ENCODE peak calls at places on chromosomes 4 and X, in six cellular contexts. One of them, this sample, is unnamed.

GRCh38 chrX:139930923-139931645 is 1.8 kb downstream of the ATP11C start:
- DNase-seq in T-helper 2 cell treated with Interferon-gamma antibody and Interleukin-4, amounts not matched to agents 5 μg/mL and 100 μg/mL, for 36 hours: peak; percentile 7
- DNase-seq in SK-N-SH: peak; percentile 42
- DNase-seq in stimulated activated CD8-positive, alpha-beta memory T cell treated with anti-CD3 and anti-CD28 coated beads, Interleukin-15, amount 100 ng/mL, for 24 hours: no peak
- DNase-seq in activated T-helper 1 cell treated with anti-CD3 and anti-CD28 coated beads, Interleukin-2, amount 50 U/mL, for 16 hours: no peak
- DNase-seq in COR-L47: no peak
- DNase-seq in this sample: peak; percentile 3

GRCh38 chr4:20428410-20429160 is 176.9 kb downstream of the SLIT2 start:
- DNase-seq in SK-N-SH: no peak
- DNase-seq in stimulated activated CD8-positive, alpha-beta memory T cell treated with anti-CD3 and anti-CD28 coated beads, Interleukin-15, amount 100 ng/mL, for 24 hours: no peak
- DNase-seq in activated T-helper 1 cell treated with anti-CD3 and anti-CD28 coated beads, Interleukin-2, amount 50 U/mL, for 16 hours: no peak
- DNase-seq in T-helper 2 cell treated with Interferon-gamma antibody and Interleukin-4, amounts not matched to agents 5 μg/mL and 100 μg/mL, for 36 hours: no peak
- DNase-seq in COR-L47: peak; percentile 1
- DNase-seq in this sample: no peak

GRCh38 chrX:139750390-139750789 is 42.4 kb upstream of the MCF2 start:
- DNase-seq in SK-N-SH: no peak
- DNase-seq in stimulated activated CD8-positive, alpha-beta memory T cell treated with anti-CD3 and anti-CD28 coated beads, Interleukin-15, amount 100 ng/mL, for 24 hours: no peak
- DNase-seq in T-helper 2 cell treated with Interferon-gamma antibody and Interleukin-4, amounts not matched to agents 5 μg/mL and 100 μg/mL, for 36 hours: no peak
- DNase-seq in activated T-helper 1 cell treated with anti-CD3 and anti-CD28 coated beads, Interleukin-2, amount 50 U/mL, for 16 hours: no peak
- DNase-seq in COR-L47: no peak
- DNase-seq in this sample: no peak

GRCh38 chrX:110317820-110318663 is at the start of gene AMMECR1:
- DNase-seq in COR-L47: peak; percentile 74
- DNase-seq in activated T-helper 1 cell treated with anti-CD3 and anti-CD28 coated beads, Interleukin-2, amount 50 U/mL, for 16 hours: peak; percentile 49
- DNase-seq in T-helper 2 cell treated with Interferon-gamma antibody and Interleukin-4, amounts not matched to agents 5 μg/mL and 100 μg/mL, for 36 hours: peak; percentile 78
- DNase-seq in stimulated activated CD8-positive, alpha-beta memory T cell treated with anti-CD3 and anti-CD28 coated beads, Interleukin-15, amount 100 ng/mL, for 24 hours: peak; percentile 38
- DNase-seq in SK-N-SH: peak; percentile 89
- DNase-seq in this sample: peak; percentile 53

GRCh38 chr4:156294577-156294976 is 340.9 kb upstream of the CTSO start:
- DNase-seq in COR-L47: peak; percentile 42
- DNase-seq in activated T-helper 1 cell treated with anti-CD3 and anti-CD28 coated beads, Interleukin-2, amount 50 U/mL, for 16 hours: no peak
- DNase-seq in T-helper 2 cell treated with Interferon-gamma antibody and Interleukin-4, amounts not matched to agents 5 μg/mL and 100 μg/mL, for 36 hours: no peak
- DNase-seq in stimulated activated CD8-positive, alpha-beta memory T cell treated with anti-CD3 and anti-CD28 coated beads, Interleukin-15, amount 100 ng/mL, for 24 hours: no peak
- DNase-seq in SK-N-SH: peak; percentile 6
- DNase-seq in this sample: peak; percentile 84

GRCh38 chrX:29155286-29155685 is 568.0 kb downstream of the IL1RAPL1 start:
- DNase-seq in activated T-helper 1 cell treated with anti-CD3 and anti-CD28 coated beads, Interleukin-2, amount 50 U/mL, for 16 hours: no peak
- DNase-seq in stimulated activated CD8-positive, alpha-beta memory T cell treated with anti-CD3 and anti-CD28 coated beads, Interleukin-15, amount 100 ng/mL, for 24 hours: no peak
- DNase-seq in T-helper 2 cell treated with Interferon-gamma antibody and Interleukin-4, amounts not matched to agents 5 μg/mL and 100 μg/mL, for 36 hours: no peak
- DNase-seq in COR-L47: peak; percentile 63
- DNase-seq in SK-N-SH: no peak
- DNase-seq in this sample: no peak

GRCh38 chr4:135256111-135256510 is 1054.5 kb upstream of the PABPC4L start:
- DNase-seq in COR-L47: no peak
- DNase-seq in T-helper 2 cell treated with Interferon-gamma antibody and Interleukin-4, amounts not matched to agents 5 μg/mL and 100 μg/mL, for 36 hours: no peak
- DNase-seq in stimulated activated CD8-positive, alpha-beta memory T cell treated with anti-CD3 and anti-CD28 coated beads, Interleukin-15, amount 100 ng/mL, for 24 hours: no peak
- DNase-seq in SK-N-SH: no peak
- DNase-seq in activated T-helper 1 cell treated with anti-CD3 and anti-CD28 coated beads, Interleukin-2, amount 50 U/mL, for 16 hours: no peak
- DNase-seq in this sample: no peak

GRCh38 chr4:9920029-9920428 is 101.3 kb downstream of the SLC2A9 start:
- DNase-seq in stimulated activated CD8-positive, alpha-beta memory T cell treated with anti-CD3 and anti-CD28 coated beads, Interleukin-15, amount 100 ng/mL, for 24 hours: no peak
- DNase-seq in COR-L47: no peak
- DNase-seq in SK-N-SH: no peak
- DNase-seq in T-helper 2 cell treated with Interferon-gamma antibody and Interleukin-4, amounts not matched to agents 5 μg/mL and 100 μg/mL, for 36 hours: no peak
- DNase-seq in activated T-helper 1 cell treated with anti-CD3 and anti-CD28 coated beads, Interleukin-2, amount 50 U/mL, for 16 hours: no peak
- DNase-seq in this sample: no peak

GRCh38 chr4:62301500-62301899 is 1101.4 kb downstream of the ADGRL3 start:
- DNase-seq in COR-L47: no peak
- DNase-seq in T-helper 2 cell treated with Interferon-gamma antibody and Interleukin-4, amounts not matched to agents 5 μg/mL and 100 μg/mL, for 36 hours: no peak
- DNase-seq in stimulated activated CD8-positive, alpha-beta memory T cell treated with anti-CD3 and anti-CD28 coated beads, Interleukin-15, amount 100 ng/mL, for 24 hours: no peak
- DNase-seq in activated T-helper 1 cell treated with anti-CD3 and anti-CD28 coated beads, Interleukin-2, amount 50 U/mL, for 16 hours: no peak
- DNase-seq in SK-N-SH: no peak
- DNase-seq in this sample: no peak

GRCh38 chr4:8585186-8585585 is 5.0 kb downstream of the GPR78 start:
- DNase-seq in COR-L47: peak; percentile 11
- DNase-seq in SK-N-SH: no peak
- DNase-seq in T-helper 2 cell treated with Interferon-gamma antibody and Interleukin-4, amounts not matched to agents 5 μg/mL and 100 μg/mL, for 36 hours: no peak
- DNase-seq in stimulated activated CD8-positive, alpha-beta memory T cell treated with anti-CD3 and anti-CD28 coated beads, Interleukin-15, amount 100 ng/mL, for 24 hours: no peak
- DNase-seq in activated T-helper 1 cell treated with anti-CD3 and anti-CD28 coated beads, Interleukin-2, amount 50 U/mL, for 16 hours: no peak
- DNase-seq in this sample: no peak

GRCh38 chr4:15402146-15402545 is 25.7 kb upstream of the C1QTNF7 start:
- DNase-seq in SK-N-SH: no peak
- DNase-seq in stimulated activated CD8-positive, alpha-beta memory T cell treated with anti-CD3 and anti-CD28 coated beads, Interleukin-15, amount 100 ng/mL, for 24 hours: no peak
- DNase-seq in activated T-helper 1 cell treated with anti-CD3 and anti-CD28 coated beads, Interleukin-2, amount 50 U/mL, for 16 hours: no peak
- DNase-seq in COR-L47: no peak
- DNase-seq in T-helper 2 cell treated with Interferon-gamma antibody and Interleukin-4, amounts not matched to agents 5 μg/mL and 100 μg/mL, for 36 hours: no peak
- DNase-seq in this sample: no peak

GRCh38 chr4:94615431-94615830 is 142.3 kb upstream of the BMPR1B start:
- DNase-seq in SK-N-SH: no peak
- DNase-seq in stimulated activated CD8-positive, alpha-beta memory T cell treated with anti-CD3 and anti-CD28 coated beads, Interleukin-15, amount 100 ng/mL, for 24 hours: no peak
- DNase-seq in COR-L47: no peak
- DNase-seq in T-helper 2 cell treated with Interferon-gamma antibody and Interleukin-4, amounts not matched to agents 5 μg/mL and 100 μg/mL, for 36 hours: no peak
- DNase-seq in activated T-helper 1 cell treated with anti-CD3 and anti-CD28 coated beads, Interleukin-2, amount 50 U/mL, for 16 hours: no peak
- DNase-seq in this sample: no peak

GRCh38 chr4:56613101-56613862 is 67.8 kb downstream of the HOPX start:
- DNase-seq in activated T-helper 1 cell treated with anti-CD3 and anti-CD28 coated beads, Interleukin-2, amount 50 U/mL, for 16 hours: no peak
- DNase-seq in T-helper 2 cell treated with Interferon-gamma antibody and Interleukin-4, amounts not matched to agents 5 μg/mL and 100 μg/mL, for 36 hours: no peak
- DNase-seq in SK-N-SH: no peak
- DNase-seq in COR-L47: no peak
- DNase-seq in stimulated activated CD8-positive, alpha-beta memory T cell treated with anti-CD3 and anti-CD28 coated beads, Interleukin-15, amount 100 ng/mL, for 24 hours: no peak
- DNase-seq in this sample: peak; percentile 90

GRCh38 chr4:40586034-40586433 is 43.6 kb downstream of the RBM47 start:
- DNase-seq in COR-L47: no peak
- DNase-seq in SK-N-SH: no peak
- DNase-seq in T-helper 2 cell treated with Interferon-gamma antibody and Interleukin-4, amounts not matched to agents 5 μg/mL and 100 μg/mL, for 36 hours: no peak
- DNase-seq in activated T-helper 1 cell treated with anti-CD3 and anti-CD28 coated beads, Interleukin-2, amount 50 U/mL, for 16 hours: no peak
- DNase-seq in stimulated activated CD8-positive, alpha-beta memory T cell treated with anti-CD3 and anti-CD28 coated beads, Interleukin-15, amount 100 ng/mL, for 24 hours: no peak
- DNase-seq in this sample: no peak

GRCh38 chr4:172868271-172868670 is 300.3 kb upstream of the GALNT7 start:
- DNase-seq in stimulated activated CD8-positive, alpha-beta memory T cell treated with anti-CD3 and anti-CD28 coated beads, Interleukin-15, amount 100 ng/mL, for 24 hours: no peak
- DNase-seq in T-helper 2 cell treated with Interferon-gamma antibody and Interleukin-4, amounts not matched to agents 5 μg/mL and 100 μg/mL, for 36 hours: no peak
- DNase-seq in COR-L47: no peak
- DNase-seq in SK-N-SH: no peak
- DNase-seq in activated T-helper 1 cell treated with anti-CD3 and anti-CD28 coated beads, Interleukin-2, amount 50 U/mL, for 16 hours: no peak
- DNase-seq in this sample: no peak

GRCh38 chr4:28229092-28229491 is 1368.5 kb downstream of the STIM2 start:
- DNase-seq in SK-N-SH: no peak
- DNase-seq in stimulated activated CD8-positive, alpha-beta memory T cell treated with anti-CD3 and anti-CD28 coated beads, Interleukin-15, amount 100 ng/mL, for 24 hours: no peak
- DNase-seq in COR-L47: no peak
- DNase-seq in activated T-helper 1 cell treated with anti-CD3 and anti-CD28 coated beads, Interleukin-2, amount 50 U/mL, for 16 hours: no peak
- DNase-seq in T-helper 2 cell treated with Interferon-gamma antibody and Interleukin-4, amounts not matched to agents 5 μg/mL and 100 μg/mL, for 36 hours: no peak
- DNase-seq in this sample: no peak

GRCh38 chrX:37686348-37686736 is 751 bp downstream of the XK start:
- DNase-seq in activated T-helper 1 cell treated with anti-CD3 and anti-CD28 coated beads, Interleukin-2, amount 50 U/mL, for 16 hours: no peak
- DNase-seq in stimulated activated CD8-positive, alpha-beta memory T cell treated with anti-CD3 and anti-CD28 coated beads, Interleukin-15, amount 100 ng/mL, for 24 hours: no peak
- DNase-seq in SK-N-SH: no peak
- DNase-seq in T-helper 2 cell treated with Interferon-gamma antibody and Interleukin-4, amounts not matched to agents 5 μg/mL and 100 μg/mL, for 36 hours: no peak
- DNase-seq in COR-L47: no peak
- DNase-seq in this sample: no peak

GRCh38 chr4:6885953-6886557 is 23.6 kb upstream of the TBC1D14 start:
- DNase-seq in stimulated activated CD8-positive, alpha-beta memory T cell treated with anti-CD3 and anti-CD28 coated beads, Interleukin-15, amount 100 ng/mL, for 24 hours: no peak
- DNase-seq in activated T-helper 1 cell treated with anti-CD3 and anti-CD28 coated beads, Interleukin-2, amount 50 U/mL, for 16 hours: no peak
- DNase-seq in SK-N-SH: no peak
- DNase-seq in COR-L47: peak; percentile 89
- DNase-seq in T-helper 2 cell treated with Interferon-gamma antibody and Interleukin-4, amounts not matched to agents 5 μg/mL and 100 μg/mL, for 36 hours: no peak
- DNase-seq in this sample: peak; percentile 76

GRCh38 chr4:101229116-101229515 is 118.2 kb downstream of the PPP3CA start:
- DNase-seq in T-helper 2 cell treated with Interferon-gamma antibody and Interleukin-4, amounts not matched to agents 5 μg/mL and 100 μg/mL, for 36 hours: no peak
- DNase-seq in SK-N-SH: no peak
- DNase-seq in activated T-helper 1 cell treated with anti-CD3 and anti-CD28 coated beads, Interleukin-2, amount 50 U/mL, for 16 hours: no peak
- DNase-seq in stimulated activated CD8-positive, alpha-beta memory T cell treated with anti-CD3 and anti-CD28 coated beads, Interleukin-15, amount 100 ng/mL, for 24 hours: no peak
- DNase-seq in COR-L47: no peak
- DNase-seq in this sample: peak; percentile 14

GRCh38 chr4:87192155-87192919 is 28.1 kb downstream of the KLHL8 start:
- DNase-seq in T-helper 2 cell treated with Interferon-gamma antibody and Interleukin-4, amounts not matched to agents 5 μg/mL and 100 μg/mL, for 36 hours: no peak
- DNase-seq in stimulated activated CD8-positive, alpha-beta memory T cell treated with anti-CD3 and anti-CD28 coated beads, Interleukin-15, amount 100 ng/mL, for 24 hours: no peak
- DNase-seq in activated T-helper 1 cell treated with anti-CD3 and anti-CD28 coated beads, Interleukin-2, amount 50 U/mL, for 16 hours: no peak
- DNase-seq in SK-N-SH: no peak
- DNase-seq in COR-L47: no peak
- DNase-seq in this sample: no peak

GRCh38 chrX:39445336-39445735 is 644.1 kb downstream of the MID1IP1 start:
- DNase-seq in COR-L47: no peak
- DNase-seq in SK-N-SH: no peak
- DNase-seq in T-helper 2 cell treated with Interferon-gamma antibody and Interleukin-4, amounts not matched to agents 5 μg/mL and 100 μg/mL, for 36 hours: no peak
- DNase-seq in stimulated activated CD8-positive, alpha-beta memory T cell treated with anti-CD3 and anti-CD28 coated beads, Interleukin-15, amount 100 ng/mL, for 24 hours: no peak
- DNase-seq in activated T-helper 1 cell treated with anti-CD3 and anti-CD28 coated beads, Interleukin-2, amount 50 U/mL, for 16 hours: no peak
- DNase-seq in this sample: no peak

GRCh38 chr4:176443117-176443516 is 123.4 kb downstream of the SPCS3 start:
- DNase-seq in activated T-helper 1 cell treated with anti-CD3 and anti-CD28 coated beads, Interleukin-2, amount 50 U/mL, for 16 hours: no peak
- DNase-seq in T-helper 2 cell treated with Interferon-gamma antibody and Interleukin-4, amounts not matched to agents 5 μg/mL and 100 μg/mL, for 36 hours: no peak
- DNase-seq in SK-N-SH: no peak
- DNase-seq in stimulated activated CD8-positive, alpha-beta memory T cell treated with anti-CD3 and anti-CD28 coated beads, Interleukin-15, amount 100 ng/mL, for 24 hours: no peak
- DNase-seq in COR-L47: no peak
- DNase-seq in this sample: peak; percentile 76

GRCh38 chr4:68617003-68617698 is 41.0 kb upstream of the UGT2B17 start:
- DNase-seq in COR-L47: no peak
- DNase-seq in T-helper 2 cell treated with Interferon-gamma antibody and Interleukin-4, amounts not matched to agents 5 μg/mL and 100 μg/mL, for 36 hours: no peak
- DNase-seq in activated T-helper 1 cell treated with anti-CD3 and anti-CD28 coated beads, Interleukin-2, amount 50 U/mL, for 16 hours: no peak
- DNase-seq in stimulated activated CD8-positive, alpha-beta memory T cell treated with anti-CD3 and anti-CD28 coated beads, Interleukin-15, amount 100 ng/mL, for 24 hours: no peak
- DNase-seq in SK-N-SH: no peak
- DNase-seq in this sample: no peak

GRCh38 chrX:44708470-44708869 is 135.4 kb upstream of the DUSP21 start:
- DNase-seq in activated T-helper 1 cell treated with anti-CD3 and anti-CD28 coated beads, Interleukin-2, amount 50 U/mL, for 16 hours: no peak
- DNase-seq in SK-N-SH: no peak
- DNase-seq in stimulated activated CD8-positive, alpha-beta memory T cell treated with anti-CD3 and anti-CD28 coated beads, Interleukin-15, amount 100 ng/mL, for 24 hours: no peak
- DNase-seq in COR-L47: no peak
- DNase-seq in T-helper 2 cell treated with Interferon-gamma antibody and Interleukin-4, amounts not matched to agents 5 μg/mL and 100 μg/mL, for 36 hours: no peak
- DNase-seq in this sample: no peak

GRCh38 chr4:177505171-177505615 is 63.0 kb upstream of the AGA start:
- DNase-seq in COR-L47: no peak
- DNase-seq in SK-N-SH: no peak
- DNase-seq in stimulated activated CD8-positive, alpha-beta memory T cell treated with anti-CD3 and anti-CD28 coated beads, Interleukin-15, amount 100 ng/mL, for 24 hours: no peak
- DNase-seq in activated T-helper 1 cell treated with anti-CD3 and anti-CD28 coated beads, Interleukin-2, amount 50 U/mL, for 16 hours: no peak
- DNase-seq in T-helper 2 cell treated with Interferon-gamma antibody and Interleukin-4, amounts not matched to agents 5 μg/mL and 100 μg/mL, for 36 hours: no peak
- DNase-seq in this sample: no peak

GRCh38 chrX:151239748-151240147 is 63.4 kb downstream of the GPR50 start:
- DNase-seq in SK-N-SH: no peak
- DNase-seq in stimulated activated CD8-positive, alpha-beta memory T cell treated with anti-CD3 and anti-CD28 coated beads, Interleukin-15, amount 100 ng/mL, for 24 hours: no peak
- DNase-seq in T-helper 2 cell treated with Interferon-gamma antibody and Interleukin-4, amounts not matched to agents 5 μg/mL and 100 μg/mL, for 36 hours: no peak
- DNase-seq in COR-L47: no peak
- DNase-seq in activated T-helper 1 cell treated with anti-CD3 and anti-CD28 coated beads, Interleukin-2, amount 50 U/mL, for 16 hours: no peak
- DNase-seq in this sample: no peak

GRCh38 chr4:14233126-14233525 is 605.6 kb upstream of the BOD1L1 start:
- DNase-seq in SK-N-SH: no peak
- DNase-seq in T-helper 2 cell treated with Interferon-gamma antibody and Interleukin-4, amounts not matched to agents 5 μg/mL and 100 μg/mL, for 36 hours: no peak
- DNase-seq in activated T-helper 1 cell treated with anti-CD3 and anti-CD28 coated beads, Interleukin-2, amount 50 U/mL, for 16 hours: no peak
- DNase-seq in COR-L47: no peak
- DNase-seq in stimulated activated CD8-positive, alpha-beta memory T cell treated with anti-CD3 and anti-CD28 coated beads, Interleukin-15, amount 100 ng/mL, for 24 hours: no peak
- DNase-seq in this sample: no peak

GRCh38 chrX:132671229-132671641 is 182.4 kb upstream of the MBNL3 start:
- DNase-seq in T-helper 2 cell treated with Interferon-gamma antibody and Interleukin-4, amounts not matched to agents 5 μg/mL and 100 μg/mL, for 36 hours: no peak
- DNase-seq in SK-N-SH: no peak
- DNase-seq in activated T-helper 1 cell treated with anti-CD3 and anti-CD28 coated beads, Interleukin-2, amount 50 U/mL, for 16 hours: no peak
- DNase-seq in COR-L47: no peak
- DNase-seq in stimulated activated CD8-positive, alpha-beta memory T cell treated with anti-CD3 and anti-CD28 coated beads, Interleukin-15, amount 100 ng/mL, for 24 hours: no peak
- DNase-seq in this sample: no peak

This sample was measured in RCC 7860.